ENCODE peak calls at places on chromosomes 5 and 9, in five cellular contexts. E is foreskin fibroblast, B is HFF-Myc, C is A549, X is left ventricle myocardium inferior. O is an unnamed sample.

GRCh38 chr5:107361945-107362344 is 308.8 kb downstream of the EFNA5 start:
- DNase-seq in E (no peak), B (no peak), C (peak), X (no peak), O (no peak)

GRCh38 chr9:35755071-35755470 is 995 bp upstream of the MSMP start:
- DNase-seq in E (no peak), B (no peak), C (no peak), X (no peak), O (no peak)

GRCh38 chr5:14400085-14400484 is 181.5 kb upstream of the OTULINL start:
- DNase-seq in E (peak), B (peak), C (no peak), X (no peak), O (no peak)

GRCh38 chr5:32471784-32472183 is 27.2 kb upstream of the ZFR start:
- DNase-seq in E (no peak), B (no peak), C (peak), X (no peak), O (no peak)

GRCh38 chr9:77543131-77543822 is 104.8 kb downstream of the GNA14 start:
- DNase-seq in E (no peak), B (no peak), C (no peak), X (no peak), O (no peak)

GRCh38 chr9:76403352-76403751 is 9.1 kb upstream of the RFK start:
- DNase-seq in E (peak), B (peak), C (peak), X (no peak), O (no peak)

GRCh38 chr9:98972641-98973545 is 29.2 kb downstream of the COL15A1 start:
- DNase-seq in E (no peak), B (no peak), C (no peak), X (no peak), O (no peak)

GRCh38 chr9:77881111-77881510 is 150.5 kb downstream of the GNAQ start:
- DNase-seq in E (no peak), B (no peak), C (no peak), X (no peak), O (no peak)

GRCh38 chr5:176559683-176560082 is 10.5 kb downstream of the CDHR2 start:
- DNase-seq in E (no peak), B (no peak), C (no peak), X (no peak), O (no peak)

GRCh38 chr9:131447148-131447547 is 53.3 kb downstream of the PRRC2B start:
- DNase-seq in E (no peak), B (no peak), C (no peak), X (no peak), O (no peak)

GRCh38 chr9:109315889-109316640 is 4.8 kb downstream of the EPB41L4B start:
- DNase-seq in E (no peak), B (no peak), C (peak), X (peak), O (no peak)

GRCh38 chr9:26809795-26810194 is 82.8 kb downstream of the CAAP1 start:
- DNase-seq in E (peak), B (peak), C (peak), X (no peak), O (no peak)

GRCh38 chr9:1208185-1208584 is 158.0 kb downstream of the DMRT2 start:
- DNase-seq in E (peak), B (no peak), C (no peak), X (no peak), O (no peak)

GRCh38 chr5:13809921-13810320 is 134.6 kb downstream of the DNAH5 start:
- DNase-seq in E (no peak), B (no peak), C (no peak), X (no peak), O (no peak)

GRCh38 chr5:10789726-10790125 is 28.7 kb upstream of the DAP start:
- DNase-seq in E (no peak), B (no peak), C (no peak), X (no peak), O (no peak)

GRCh38 chr5:31853398-31854135 is 214.6 kb downstream of the PDZD2 start:
- DNase-seq in E (no peak), B (no peak), C (no peak), X (no peak), O (no peak)

GRCh38 chr5:73902327-73903051 is 276.5 kb downstream of the ARHGEF28 start:
- DNase-seq in E (peak), B (no peak), C (peak), X (no peak), O (no peak)

GRCh38 chr5:71719092-71719964 is at the start of gene CARTPT:
- DNase-seq in E (no peak), B (no peak), C (no peak), X (no peak), O (no peak)

GRCh38 chr5:9165567-9165966 is 380.3 kb downstream of the SEMA5A start:
- DNase-seq in E (no peak), B (no peak), C (no peak), X (no peak), O (no peak)

GRCh38 chr5:145345883-145346282 is 489.3 kb downstream of the PRELID2 start:
- DNase-seq in E (no peak), B (no peak), C (no peak), X (no peak), O (no peak)

GRCh38 chr5:145636396-145636795 is 198.7 kb downstream of the PRELID2 start:
- DNase-seq in E (no peak), B (no peak), C (no peak), X (no peak), O (no peak)

GRCh38 chr9:120708526-120709224 is 5.6 kb downstream of the MEGF9 start:
- DNase-seq in E (peak), B (peak), C (no peak), X (no peak), O (no peak)

GRCh38 chr9:109989296-109989695 is 209.3 kb downstream of the PALM2AKAP2 start:
- DNase-seq in E (no peak), B (no peak), C (no peak), X (no peak), O (no peak)

GRCh38 chr5:13930721-13931246 is 13.7 kb downstream of the DNAH5 start:
- DNase-seq in E (no peak), B (no peak), C (no peak), X (no peak), O (no peak)

GRCh38 chr5:9845185-9845584 is 215.0 kb upstream of the TAS2R1 start:
- DNase-seq in E (no peak), B (no peak), C (no peak), X (no peak), O (no peak)

GRCh38 chr9:107587175-107587963 is 97.8 kb upstream of the KLF4 start:
- DNase-seq in E (no peak), B (no peak), C (no peak), X (peak), O (no peak)

GRCh38 chr5:109865636-109866035 is 175.9 kb downstream of the MAN2A1 start:
- DNase-seq in E (peak), B (peak), C (peak), X (no peak), O (no peak)

GRCh38 chr9:93261735-93262523 is 78.0 kb downstream of the WNK2 start:
- DNase-seq in E (no peak), B (no peak), C (no peak), X (no peak), O (no peak)

GRCh38 chr9:134887219-134887618 is 6.6 kb downstream of the FCN2 start:
- DNase-seq in E (no peak), B (no peak), C (no peak), X (no peak), O (no peak)

GRCh38 chr5:55344392-55344992 is 36.7 kb downstream of the MTREX start:
- DNase-seq in E (peak), B (peak), C (peak), X (peak), O (no peak)

GRCh38 chr9:107221321-107221720 is 61.8 kb upstream of the RAD23B start:
- DNase-seq in E (no peak), B (no peak), C (no peak), X (no peak), O (no peak)

GRCh38 chr9:35749515-35750255 is 598 bp downstream of the RGP1 start:
- DNase-seq in E (no peak), B (no peak), C (peak), X (no peak), O (no peak)

GRCh38 chr5:140324041-140324833 is 21.3 kb upstream of the PFDN1 start:
- DNase-seq in E (peak), B (no peak), C (no peak), X (no peak), O (no peak)

GRCh38 chr5:137137013-137137632 is 362.0 kb downstream of the SPOCK1 start:
- DNase-seq in E (no peak), B (no peak), C (no peak), X (no peak), O (no peak)

GRCh38 chr9:88746029-88746743 is 211.2 kb downstream of the NXNL2 start:
- DNase-seq in E (peak), B (peak), C (no peak), X (peak), O (no peak)

GRCh38 chr9:96655198-96655851 is at the start of gene PRXL2C:
- DNase-seq in E (peak), B (no peak), C (peak), X (peak), O (peak)

GRCh38 chr9:125494555-125494920 is 212.5 kb downstream of the MAPKAP1 start:
- DNase-seq in E (peak), B (no peak), C (no peak), X (no peak), O (no peak)

GRCh38 chr5:151121652-151122051 is 35.9 kb downstream of the ANXA6 start:
- DNase-seq in E (no peak), B (no peak), C (no peak), X (no peak), O (no peak)

GRCh38 chr9:14238518-14238917 is 75.4 kb downstream of the NFIB start:
- DNase-seq in E (no peak), B (no peak), C (peak), X (no peak), O (no peak)

GRCh38 chr5:92561362-92562006 is 1019.5 kb downstream of the NR2F1-AS1 start:
- DNase-seq in E (no peak), B (no peak), C (peak), X (no peak), O (no peak)

GRCh38 chr5:92559331-92559730 is 1021.7 kb downstream of the NR2F1-AS1 start:
- DNase-seq in E (no peak), B (no peak), C (no peak), X (no peak), O (no peak)

GRCh38 chr5:92560698-92561361 is 1020.2 kb downstream of the NR2F1-AS1 start:
- DNase-seq in E (peak), B (no peak), C (peak), X (no peak), O (no peak)

GRCh38 chr5:92562065-92562464 is 1019.0 kb downstream of the NR2F1-AS1 start:
- DNase-seq in E (no peak), B (no peak), C (no peak), X (no peak), O (no peak)

DNA sequence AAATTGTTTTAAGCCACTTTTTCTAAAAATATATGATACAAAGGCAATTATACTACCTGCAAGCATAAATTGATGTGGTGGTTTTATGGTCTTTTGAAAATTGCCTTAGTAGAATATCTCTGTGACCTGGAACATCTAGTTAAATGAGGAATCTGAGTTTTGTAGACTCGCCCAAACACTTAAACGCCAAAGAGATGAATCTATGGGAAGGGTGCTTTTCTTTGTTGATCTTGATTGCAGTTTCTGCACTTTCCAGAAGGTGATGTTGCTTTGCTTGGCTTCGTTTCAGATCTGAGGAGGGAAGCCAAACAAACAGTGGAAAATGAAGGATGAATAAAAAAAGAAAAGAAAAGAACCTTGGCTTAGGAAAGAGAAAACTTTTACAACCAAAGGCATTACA is 1021.3 kb downstream of the NR2F1-AS1 start:
- DNase-seq in E (peak), B (no peak), C (peak), X (no peak), O (no peak)
- TF ChIP-seq CTCF in E (no peak), B (no peak), C (peak), X (no peak), O (no peak)

GRCh38 chr9:113156880-113157279 is 6.1 kb downstream of the SLC31A2 start:
- DNase-seq in E (no peak), B (no peak), C (no peak), X (no peak), O (no peak)
- TF ChIP-seq CTCF in E (no peak), B (no peak), C (no peak), X (no peak), O (no peak)

GRCh38 chr9:127395491-127396252 is 1.3 kb upstream of the SLC2A8 start:
- DNase-seq in E (no peak), B (no peak), C (no peak), X (no peak), O (no peak)

GRCh38 chr9:127392976-127393375 is 4.0 kb upstream of the SLC2A8 start:
- DNase-seq in E (no peak), B (no peak), C (no peak), X (no peak), O (no peak)

GRCh38 chr9:127396253-127396807 is 639 bp upstream of the SLC2A8 start:
- DNase-seq in E (no peak), B (no peak), C (no peak), X (no peak), O (peak)

GRCh38 chr9:127392166-127392565 is 4.8 kb upstream of the SLC2A8 start:
- DNase-seq in E (no peak), B (no peak), C (no peak), X (no peak), O (no peak)

GRCh38 chr9:127393680-127394079 is 3.3 kb upstream of the SLC2A8 start:
- DNase-seq in E (peak), B (no peak), C (no peak), X (no peak), O (no peak)
- TF ChIP-seq CTCF in E (no peak), B (peak), C (no peak), X (no peak), O (no peak)

GRCh38 chr5:20555034-20555433 is 567.0 kb upstream of the CDH18 start:
- DNase-seq in E (no peak), B (no peak), C (peak), X (no peak), O (no peak)
- TF ChIP-seq CTCF in E (no peak), B (no peak), C (no peak), X (no peak), O (no peak)

GRCh38 chr5:7437836-7438235 is 41.9 kb downstream of the ADCY2 start:
- DNase-seq in E (no peak), B (no peak), C (no peak), X (no peak), O (no peak)

GRCh38 chr5:7434937-7435336 is 39.0 kb downstream of the ADCY2 start:
- DNase-seq in E (no peak), B (no peak), C (no peak), X (no peak), O (no peak)

GRCh38 chr5:7435503-7435902 is 39.6 kb downstream of the ADCY2 start:
- DNase-seq in E (no peak), B (no peak), C (no peak), X (no peak), O (no peak)

GRCh38 chr5:7436521-7436920 is 40.6 kb downstream of the ADCY2 start:
- DNase-seq in E (no peak), B (no peak), C (no peak), X (no peak), O (no peak)
- TF ChIP-seq CTCF in E (no peak), B (no peak), C (no peak), X (no peak), O (no peak)

GRCh38 chr5:77214151-77214550 is 3.7 kb downstream of the PDE8B start:
- DNase-seq in E (no peak), B (no peak), C (no peak), X (no peak), O (no peak)

GRCh38 chr5:77222722-77223121 is 12.2 kb downstream of the PDE8B start:
- DNase-seq in E (no peak), B (no peak), C (no peak), X (no peak), O (no peak)

GRCh38 chr5:77223653-77224052 is 13.2 kb downstream of the PDE8B start:
- DNase-seq in E (no peak), B (no peak), C (no peak), X (no peak), O (no peak)

GRCh38 chr5:77213601-77214000 is 3.1 kb downstream of the PDE8B start:
- DNase-seq in E (no peak), B (no peak), C (no peak), X (no peak), O (no peak)

GRCh38 chr5:77218263-77218662 is 7.8 kb downstream of the PDE8B start:
- DNase-seq in E (no peak), B (no peak), C (peak), X (no peak), O (no peak)
- TF ChIP-seq CTCF in E (peak), B (peak), C (peak), X (no peak), O (no peak)

GRCh38 chr9:2230362-2230761 is 215.2 kb downstream of the SMARCA2 start:
- DNase-seq in E (no peak), B (no peak), C (no peak), X (no peak), O (no peak)
- TF ChIP-seq CTCF in E (no peak), B (no peak), C (no peak), X (no peak), O (no peak)

GRCh38 chr5:116234681-116235080 is 149.9 kb downstream of the COMMD10 start:
- DNase-seq in E (no peak), B (no peak), C (no peak), X (no peak), O (no peak)

GRCh38 chr5:116231288-116231687 is 146.5 kb downstream of the COMMD10 start:
- DNase-seq in E (no peak), B (no peak), C (no peak), X (no peak), O (no peak)

GRCh38 chr5:116225318-116225717 is 140.5 kb downstream of the COMMD10 start:
- DNase-seq in E (no peak), B (no peak), C (no peak), X (no peak), O (no peak)

DNA sequence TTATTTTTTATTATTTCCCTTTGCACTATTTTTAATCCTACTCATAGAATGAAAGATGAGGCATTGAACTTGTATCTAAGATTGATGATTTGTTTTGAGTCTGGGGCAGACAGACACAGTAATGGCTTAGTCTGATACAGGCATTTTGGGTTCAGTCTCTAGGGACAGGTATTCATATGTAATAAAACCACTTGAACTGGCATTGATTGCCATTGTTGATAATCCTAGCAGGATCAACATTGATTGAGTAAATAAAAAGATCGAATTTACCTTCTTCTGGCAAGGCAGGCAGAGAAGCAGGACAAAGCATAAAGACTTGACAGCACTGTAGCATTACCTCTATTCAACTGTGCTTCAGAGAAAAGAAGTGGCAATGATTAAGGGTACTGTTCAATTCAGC is 144.3 kb downstream of the COMMD10 start:
- DNase-seq in E (no peak), B (no peak), C (no peak), X (no peak), O (no peak)
- TF ChIP-seq CTCF in E (no peak), B (no peak), C (no peak), X (no peak), O (no peak)

GRCh38 chr9:34610434-34611206 is 1.3 kb downstream of the RPP25L start:
- DNase-seq in E (no peak), B (no peak), C (no peak), X (no peak), O (no peak)

GRCh38 chr9:34615132-34615531 is 3.2 kb upstream of the RPP25L start:
- DNase-seq in E (no peak), B (no peak), C (no peak), X (no peak), O (no peak)

GRCh38 chr9:34611811-34612787 is at the start of gene RPP25L:
- DNase-seq in E (peak), B (peak), C (peak), X (peak), O (peak)

GRCh38 chr9:34612788-34613390 is 992 bp upstream of the RPP25L start:
- DNase-seq in E (peak), B (peak), C (peak), X (peak), O (no peak)

GRCh38 chr9:34611251-34611810 is 566 bp downstream of the RPP25L start:
- DNase-seq in E (no peak), B (no peak), C (no peak), X (no peak), O (no peak)
- TF ChIP-seq CTCF in E (no peak), B (no peak), C (no peak), X (no peak), O (peak)

GRCh38 chr5:35244171-35244570 is 13.9 kb upstream of the PRLR start:
- DNase-seq in E (no peak), B (no peak), C (no peak), X (no peak), O (no peak)
- TF ChIP-seq CTCF in E (no peak), B (no peak), C (no peak), X (no peak), O (no peak)